ENCODE peak calls at places on chromosomes 1 and 21, in eight cellular contexts. S is PC-3, F is neural progenitor cell, Y is SK-N-SH, U is hepatocyte, C is HCT116, T is GM23248, G is OCI-LY7. B is an unnamed sample.

GRCh38 chr21:28770867-28771661 is 221.6 kb downstream of the LTN1 start:
- DNase-seq in S (no peak), F (no peak), Y (no peak), U (peak), C (no peak), T (peak), G (no peak), B (no peak)

GRCh38 chr1:7389786-7390603 is 381.1 kb upstream of the VAMP3 start:
- DNase-seq in S (peak), F (no peak), Y (peak), U (no peak), C (no peak), T (no peak), G (no peak), B (no peak)

GRCh38 chr1:22808846-22809501 is 98.3 kb downstream of the EPHB2 start:
- DNase-seq in S (peak), F (no peak), Y (peak), U (peak), C (no peak), T (peak), G (no peak), B (no peak)

GRCh38 chr1:55868026-55868425 is 652.9 kb upstream of the USP24 start:
- DNase-seq in S (peak), F (peak), Y (no peak), U (no peak), C (no peak), T (peak), G (no peak), B (peak)

GRCh38 chr1:16021681-16022080 is at the start of gene CLCNKA:
- DNase-seq in S (no peak), F (no peak), Y (no peak), U (peak), C (no peak), T (no peak), G (no peak), B (no peak)

GRCh38 chr1:214102907-214103306 is 115.1 kb downstream of the PROX1 start:
- DNase-seq in S (peak), F (peak), Y (no peak), U (peak), C (peak), T (peak), G (no peak), B (no peak)

GRCh38 chr1:63148825-63149645 is 173.3 kb upstream of the FOXD3 start:
- DNase-seq in S (peak), F (peak), Y (peak), U (peak), C (peak), T (peak), G (peak), B (peak)

GRCh38 chr1:1947493-1947892 is 28.4 kb upstream of the TMEM52 start:
- DNase-seq in S (no peak), F (no peak), Y (no peak), U (no peak), C (no peak), T (no peak), G (no peak), B (no peak)

GRCh38 chr1:54553781-54554313 is 5.8 kb downstream of the ACOT11 start:
- DNase-seq in S (no peak), F (no peak), Y (no peak), U (no peak), C (no peak), T (no peak), G (no peak), B (no peak)

GRCh38 chr1:100452641-100453040 is 85.3 kb upstream of the GPR88 start:
- DNase-seq in S (peak), F (no peak), Y (no peak), U (no peak), C (no peak), T (no peak), G (no peak), B (no peak)

GRCh38 chr1:116382857-116383256 is 9.8 kb downstream of the ATP1A1 start:
- DNase-seq in S (no peak), F (no peak), Y (no peak), U (no peak), C (no peak), T (no peak), G (no peak), B (no peak)

GRCh38 chr21:38434913-38435533 is 63.3 kb downstream of the ERG start:
- DNase-seq in S (peak), F (no peak), Y (no peak), U (peak), C (no peak), T (peak), G (no peak), B (no peak)

GRCh38 chr1:40618108-40618507 is 47.4 kb downstream of the RIMS3 start:
- DNase-seq in S (no peak), F (no peak), Y (no peak), U (no peak), C (no peak), T (no peak), G (no peak), B (no peak)

GRCh38 chr1:6614019-6614952 is 755 bp downstream of the PHF13 start:
- DNase-seq in S (peak), F (peak), Y (peak), U (peak), C (no peak), T (peak), G (peak), B (peak)

GRCh38 chr1:81513796-81514354 is 286.9 kb upstream of the ADGRL2 start:
- DNase-seq in S (no peak), F (peak), Y (no peak), U (no peak), C (no peak), T (no peak), G (no peak), B (no peak)

GRCh38 chr1:106492876-106493275 is 563.6 kb upstream of the PRMT6 start:
- DNase-seq in S (no peak), F (no peak), Y (no peak), U (no peak), C (no peak), T (no peak), G (no peak), B (no peak)

GRCh38 chr1:66275601-66276023 is 258.3 kb upstream of the SGIP1 start:
- DNase-seq in S (no peak), F (no peak), Y (no peak), U (no peak), C (no peak), T (no peak), G (no peak), B (no peak)

GRCh38 chr1:14945132-14946010 is 208.2 kb upstream of the TMEM51 start:
- DNase-seq in S (peak), F (peak), Y (peak), U (peak), C (no peak), T (peak), G (no peak), B (peak)

GRCh38 chr1:6614953-6615785 is 1.6 kb downstream of the PHF13 start:
- DNase-seq in S (no peak), F (peak), Y (peak), U (peak), C (no peak), T (peak), G (no peak), B (peak)

GRCh38 chr21:24895885-24896734 is 711.2 kb downstream of the MRPL39 start:
- DNase-seq in S (peak), F (peak), Y (peak), U (peak), C (no peak), T (peak), G (no peak), B (peak)

GRCh38 chr1:12475158-12475934 is 142.7 kb downstream of the DHRS3 start:
- DNase-seq in S (peak), F (no peak), Y (no peak), U (no peak), C (no peak), T (no peak), G (no peak), B (no peak)

GRCh38 chr21:31218830-31219608 is 125.0 kb downstream of the TIAM1 start:
- DNase-seq in S (peak), F (peak), Y (no peak), U (peak), C (peak), T (peak), G (no peak), B (no peak)

GRCh38 chr1:15492572-15492971 is 16.7 kb downstream of the CELA2B start:
- DNase-seq in S (no peak), F (no peak), Y (no peak), U (no peak), C (no peak), T (no peak), G (no peak), B (no peak)

GRCh38 chr1:205568469-205569361 is 63.1 kb downstream of the ELK4 start:
- DNase-seq in S (peak), F (peak), Y (peak), U (peak), C (no peak), T (peak), G (no peak), B (peak)

GRCh38 chr1:180612591-180612990 is 19.2 kb upstream of the XPR1 start:
- DNase-seq in S (no peak), F (no peak), Y (no peak), U (no peak), C (no peak), T (no peak), G (no peak), B (no peak)

GRCh38 chr1:226980122-226980551 is 40.0 kb downstream of the COQ8A start:
- DNase-seq in S (no peak), F (no peak), Y (no peak), U (no peak), C (no peak), T (no peak), G (no peak), B (no peak)

GRCh38 chr1:177780096-177780700 is 189.7 kb downstream of the SEC16B start:
- DNase-seq in S (peak), F (peak), Y (peak), U (peak), C (peak), T (peak), G (peak), B (peak)

GRCh38 chr1:11736746-11737639 is 1.1 kb downstream of the AGTRAP start:
- DNase-seq in S (peak), F (peak), Y (peak), U (peak), C (no peak), T (peak), G (peak), B (peak)

GRCh38 chr1:101833312-101833711 is 163.4 kb downstream of the OLFM3 start:
- DNase-seq in S (no peak), F (no peak), Y (no peak), U (no peak), C (no peak), T (no peak), G (no peak), B (no peak)

GRCh38 chr21:31283025-31283424 is 61.0 kb downstream of the TIAM1 start:
- DNase-seq in S (no peak), F (no peak), Y (no peak), U (no peak), C (no peak), T (no peak), G (peak), B (no peak)

GRCh38 chr1:62012821-62013220 is 181.8 kb upstream of the L1TD1 start:
- DNase-seq in S (no peak), F (no peak), Y (no peak), U (no peak), C (no peak), T (no peak), G (no peak), B (no peak)

GRCh38 chr1:234608720-234609527 is 1.1 kb downstream of the IRF2BP2 start:
- DNase-seq in S (peak), F (peak), Y (no peak), U (peak), C (no peak), T (peak), G (peak), B (peak)

GRCh38 chr1:159920202-159920601 is 5.1 kb downstream of the TAGLN2 start:
- DNase-seq in S (no peak), F (no peak), Y (no peak), U (no peak), C (no peak), T (no peak), G (no peak), B (no peak)

GRCh38 chr21:40099809-40100208 is 232.6 kb downstream of the PCP4 start:
- DNase-seq in S (no peak), F (no peak), Y (no peak), U (no peak), C (no peak), T (no peak), G (no peak), B (no peak)

GRCh38 chr1:7427901-7428300 is 343.2 kb upstream of the VAMP3 start:
- DNase-seq in S (no peak), F (no peak), Y (no peak), U (no peak), C (no peak), T (no peak), G (no peak), B (no peak)

GRCh38 chr1:206790502-206791250 is 18.4 kb upstream of the IL10 start:
- DNase-seq in S (no peak), F (no peak), Y (no peak), U (no peak), C (no peak), T (no peak), G (no peak), B (no peak)

GRCh38 chr1:219121634-219122033 is 52.0 kb upstream of the LYPLAL1 start:
- DNase-seq in S (no peak), F (peak), Y (no peak), U (no peak), C (no peak), T (peak), G (no peak), B (no peak)

GRCh38 chr1:240652554-240652953 is 40.6 kb upstream of the GREM2 start:
- DNase-seq in S (no peak), F (no peak), Y (no peak), U (no peak), C (no peak), T (peak), G (no peak), B (no peak)

GRCh38 chr1:17892225-17892624 is 137.1 kb downstream of the ACTL8 start:
- DNase-seq in S (peak), F (no peak), Y (peak), U (no peak), C (no peak), T (no peak), G (no peak), B (no peak)
- TF ChIP-seq EZH2phosphoT487 in S (no peak), F (no peak), Y (no peak), U (no peak), C (no peak), T (no peak), G (no peak), B (no peak)

GRCh38 chr1:44908427-44908826 is 65.4 kb upstream of the PTCH2 start:
- DNase-seq in S (no peak), F (no peak), Y (no peak), U (no peak), C (no peak), T (no peak), G (no peak), B (no peak)

GRCh38 chr1:44905276-44905675 is 62.2 kb upstream of the PTCH2 start:
- DNase-seq in S (no peak), F (no peak), Y (no peak), U (no peak), C (no peak), T (peak), G (no peak), B (no peak)

GRCh38 chr1:44907909-44908308 is 64.9 kb upstream of the PTCH2 start:
- DNase-seq in S (no peak), F (no peak), Y (no peak), U (no peak), C (no peak), T (no peak), G (no peak), B (no peak)

GRCh38 chr1:44909949-44910594 is 67.0 kb upstream of the PTCH2 start:
- DNase-seq in S (no peak), F (no peak), Y (no peak), U (no peak), C (no peak), T (no peak), G (no peak), B (no peak)

GRCh38 chr1:44911042-44911441 is 68.0 kb upstream of the PTCH2 start:
- DNase-seq in S (no peak), F (no peak), Y (no peak), U (no peak), C (no peak), T (no peak), G (no peak), B (no peak)
- TF ChIP-seq EZH2phosphoT487 in S (no peak), F (no peak), Y (no peak), U (no peak), C (no peak), T (no peak), G (no peak), B (no peak)

GRCh38 chr1:96790599-96790998 is 69.0 kb downstream of the PTBP2 start:
- DNase-seq in S (no peak), F (no peak), Y (no peak), U (no peak), C (no peak), T (peak), G (no peak), B (no peak)
- TF ChIP-seq EZH2phosphoT487 in S (no peak), F (no peak), Y (no peak), U (no peak), C (no peak), T (no peak), G (no peak), B (no peak)

DNA sequence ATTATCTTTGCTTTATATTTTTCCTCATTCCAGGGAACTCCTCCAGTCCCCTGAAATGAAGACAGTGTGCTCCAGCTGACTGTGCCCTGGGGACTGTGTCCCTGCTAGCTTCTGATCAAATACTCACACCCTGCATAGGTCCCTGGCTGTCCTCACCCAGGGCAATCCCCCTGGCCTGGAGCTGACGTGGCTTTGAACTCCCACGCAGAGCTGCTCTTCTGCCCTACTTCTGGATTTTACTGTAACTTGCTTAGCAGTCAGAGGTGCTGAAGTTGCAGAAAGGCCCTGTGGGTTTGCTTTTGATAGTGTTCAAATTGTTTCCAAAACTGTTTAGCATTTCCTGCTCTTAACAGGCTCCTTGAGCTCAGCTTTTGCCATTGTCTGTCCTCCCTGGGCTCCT is 186.5 kb downstream of the FASLG start:
- DNase-seq in S (no peak), F (no peak), Y (no peak), U (peak), C (no peak), T (peak), G (no peak), B (peak)
- TF ChIP-seq EZH2phosphoT487 in S (no peak), F (no peak), Y (no peak), U (no peak), C (no peak), T (no peak), G (no peak), B (no peak)

GRCh38 chr1:42380617-42381423 is at the start of gene RIMKLA:
- DNase-seq in S (peak), F (peak), Y (peak), U (peak), C (no peak), T (peak), G (no peak), B (peak)
- TF ChIP-seq EZH2phosphoT487 in S (no peak), F (no peak), Y (no peak), U (no peak), C (no peak), T (no peak), G (peak), B (no peak)

DNA sequence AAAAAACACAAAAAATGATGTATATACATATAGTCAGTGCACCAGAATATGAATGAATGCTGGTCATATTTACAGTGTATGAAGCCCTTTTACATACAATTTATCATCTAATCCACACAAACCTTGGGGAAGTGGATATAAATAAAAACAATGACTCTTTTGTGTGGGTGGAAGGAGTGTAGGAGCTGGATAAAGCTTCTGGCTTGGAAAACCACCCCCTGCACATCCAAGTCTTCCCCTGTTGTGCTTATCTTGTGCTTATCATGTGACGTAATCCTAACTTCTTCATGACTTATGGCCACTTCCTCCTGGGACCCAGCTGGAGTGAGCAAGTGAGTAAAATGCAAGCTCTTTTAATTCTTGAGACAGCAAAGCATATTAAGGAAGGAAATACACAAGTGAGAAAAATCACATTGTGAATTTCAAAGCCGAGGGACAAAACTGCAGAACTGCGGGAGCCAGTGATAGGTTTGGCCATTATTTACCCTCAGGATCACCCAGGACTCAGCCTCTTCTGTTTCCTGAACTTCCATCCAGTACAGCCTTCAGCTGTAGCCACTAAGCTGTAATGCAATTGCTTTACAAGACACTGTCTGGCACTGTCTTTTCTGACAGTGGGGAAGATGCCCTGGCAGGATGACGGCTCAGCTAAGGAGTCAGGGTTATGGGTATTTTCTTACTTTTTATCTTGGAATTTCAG is 104.0 kb upstream of the PPM1J start:
- DNase-seq in S (peak), F (no peak), Y (no peak), U (peak), C (no peak), T (peak), G (no peak), B (no peak)
- TF ChIP-seq EZH2phosphoT487 in S (no peak), F (no peak), Y (no peak), U (no peak), C (no peak), T (no peak), G (no peak), B (no peak)

DNA sequence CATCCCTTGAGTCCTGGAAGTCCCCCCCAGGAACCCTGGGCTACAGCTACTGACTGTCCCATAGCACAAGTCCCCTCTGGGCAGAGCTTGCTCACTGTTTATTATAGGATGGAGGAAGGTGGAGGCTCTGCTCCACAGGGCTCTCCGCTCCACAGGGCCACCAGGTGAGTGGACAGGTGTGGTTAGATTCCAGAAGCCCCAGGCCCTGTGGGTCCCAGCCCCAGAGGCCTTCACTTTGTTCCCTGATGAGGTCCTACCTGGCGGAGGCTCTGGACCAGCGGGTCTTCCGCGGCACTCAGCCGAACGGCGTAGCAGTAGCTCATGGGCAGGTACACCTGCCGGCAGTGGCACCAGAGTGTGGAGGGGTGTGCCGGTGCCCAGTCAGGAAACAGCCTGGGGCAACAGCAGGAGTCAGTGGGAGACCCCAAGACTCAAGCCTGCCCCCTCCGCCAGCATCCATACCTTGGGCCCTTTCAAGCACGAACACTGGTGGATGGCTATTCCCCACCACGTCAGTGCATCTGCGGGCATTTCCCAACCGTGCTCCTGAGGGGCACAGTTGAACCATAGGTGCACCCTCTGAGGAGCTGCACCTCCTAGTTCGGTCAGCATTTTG is 12.3 kb downstream of the LSS start:
- DNase-seq in S (no peak), F (no peak), Y (no peak), U (no peak), C (no peak), T (no peak), G (no peak), B (no peak)
- TF ChIP-seq EZH2phosphoT487 in S (no peak), F (no peak), Y (no peak), U (no peak), C (no peak), T (no peak), G (no peak), B (no peak)